ENCODE peak calls at places on chromosomes 1 and 21, in five cellular contexts. K is activated effector memory CD4-positive, alpha-beta T cell treated with Interleukin-2 at 50 U/mL for 16 hours; E is activated gamma-delta T cell treated with Interleukin-2 at 50 U/mL for 16 hours; P is neural crest cell; Y is stomach. A is an unnamed sample.

GRCh38 chr1:110481968-110482623 is 31.1 kb downstream of the PROK1 start:
- DNase-seq in Y (no peak), P (no peak), K (no peak), E (no peak), A (no peak)

GRCh38 chr21:39637197-39637970 is 24.6 kb downstream of the B3GALT5 start:
- DNase-seq in E (no peak), K (no peak), Y (no peak), P (no peak), A (no peak)

GRCh38 chr1:106063510-106063909 is 993.0 kb upstream of the PRMT6 start:
- DNase-seq in E (no peak), P (no peak), Y (no peak), K (no peak), A (no peak)

GRCh38 chr1:212754193-212754592 is 37.4 kb downstream of the NSL1 start:
- DNase-seq in P (no peak), Y (no peak), E (peak; percentile 18), K (no peak), A (no peak)

GRCh38 chr1:3217887-3218679 is 149.1 kb downstream of the PRDM16 start:
- DNase-seq in K (no peak), P (no peak), E (no peak), Y (no peak), A (no peak)

GRCh38 chr21:44853601-44854390 is 19.7 kb downstream of the PTTG1IP start:
- DNase-seq in P (no peak), Y (peak; percentile 71), K (no peak), E (no peak), A (peak; percentile 68)

GRCh38 chr1:15426492-15427279 is 11.6 kb upstream of the CTRC start:
- DNase-seq in Y (no peak), K (no peak), E (no peak), P (no peak), A (peak; percentile 63)

GRCh38 chr1:78009836-78010235 is 5.1 kb downstream of the DNAJB4 start:
- DNase-seq in P (no peak), E (no peak), K (no peak), Y (no peak), A (peak; percentile 25)

GRCh38 chr1:232599178-232600041 is 30.5 kb downstream of the SIPA1L2 start:
- DNase-seq in Y (no peak), K (no peak), P (no peak), E (no peak), A (no peak)

GRCh38 chr1:185421485-185422100 is 104.5 kb upstream of the IVNS1ABP start:
- DNase-seq in K (no peak), P (no peak), E (no peak), Y (no peak), A (no peak)

GRCh38 chr1:9317591-9318331 is 25.1 kb downstream of the SPSB1 start:
- DNase-seq in P (no peak), Y (no peak), E (no peak), K (no peak), A (no peak)

GRCh38 chr1:160416369-160416768 is 16.0 kb downstream of the VANGL2 start:
- DNase-seq in P (no peak), Y (no peak), K (no peak), E (no peak), A (no peak)

GRCh38 chr1:56376188-56376984 is 203.0 kb downstream of the PLPP3 start:
- DNase-seq in Y (peak; percentile 26), E (no peak), P (no peak), K (no peak), A (no peak)

GRCh38 chr1:155813672-155814071 is 43.3 kb downstream of the GON4L start:
- DNase-seq in E (no peak), P (no peak), K (no peak), Y (no peak), A (no peak)

GRCh38 chr1:220084460-220084859 is 5.1 kb downstream of the BPNT1 start:
- DNase-seq in Y (no peak), P (no peak), K (no peak), E (no peak), A (no peak)